ENCODE peak calls at places on chromosomes 16 and 17, in nine cellular contexts. One of them, this sample, is unnamed.

GRCh38 chr17:51505450-51505849 is 245.1 kb downstream of the UTP18 start:
- DNase-seq in SK-N-SH: no peak
- DNase-seq in GM23248: no peak
- DNase-seq in H9: no peak
- DNase-seq in mesenchymal stem cell: no peak
- DNase-seq in IMR-90: no peak
- DNase-seq in DND-41: no peak
- DNase-seq in K562: no peak
- DNase-seq in mammary epithelial cell: no peak
- DNase-seq in this sample: no peak

GRCh38 chr17:54901230-54901847 is 687 bp downstream of the TOM1L1 start:
- DNase-seq in SK-N-SH: peak
- DNase-seq in GM23248: peak
- DNase-seq in H9: peak
- DNase-seq in mesenchymal stem cell: peak
- DNase-seq in IMR-90: peak
- DNase-seq in DND-41: no peak
- DNase-seq in K562: no peak
- DNase-seq in mammary epithelial cell: peak
- DNase-seq in this sample: peak

GRCh38 chr17:81822996-81823799 is 9.9 kb downstream of the MCRIP1 start:
- DNase-seq in SK-N-SH: no peak
- DNase-seq in GM23248: no peak
- DNase-seq in H9: no peak
- DNase-seq in mesenchymal stem cell: no peak
- DNase-seq in IMR-90: no peak
- DNase-seq in DND-41: no peak
- DNase-seq in K562: no peak
- DNase-seq in mammary epithelial cell: no peak
- DNase-seq in this sample: no peak

GRCh38 chr17:19327039-19327776 is 35.3 kb downstream of the B9D1 start:
- DNase-seq in SK-N-SH: no peak
- DNase-seq in GM23248: peak
- DNase-seq in H9: no peak
- DNase-seq in mesenchymal stem cell: peak
- DNase-seq in IMR-90: peak
- DNase-seq in DND-41: no peak
- DNase-seq in K562: no peak
- DNase-seq in mammary epithelial cell: peak
- DNase-seq in this sample: peak

GRCh38 chr17:42286411-42287295 is 1.6 kb upstream of the STAT5A start:
- DNase-seq in SK-N-SH: peak
- DNase-seq in GM23248: peak
- DNase-seq in H9: peak
- DNase-seq in mesenchymal stem cell: no peak
- DNase-seq in IMR-90: no peak
- DNase-seq in DND-41: no peak
- DNase-seq in K562: peak
- DNase-seq in mammary epithelial cell: no peak
- DNase-seq in this sample: no peak

GRCh38 chr16:9183682-9184353 is 92.4 kb downstream of the HAPSTR1 start:
- DNase-seq in SK-N-SH: no peak
- DNase-seq in GM23248: no peak
- DNase-seq in H9: peak
- DNase-seq in mesenchymal stem cell: no peak
- DNase-seq in IMR-90: no peak
- DNase-seq in DND-41: no peak
- DNase-seq in K562: peak
- DNase-seq in mammary epithelial cell: no peak
- DNase-seq in this sample: no peak

GRCh38 chr17:13209091-13209490 is 191.3 kb upstream of the ELAC2 start:
- DNase-seq in SK-N-SH: no peak
- DNase-seq in GM23248: peak
- DNase-seq in H9: no peak
- DNase-seq in mesenchymal stem cell: no peak
- DNase-seq in IMR-90: no peak
- DNase-seq in DND-41: no peak
- DNase-seq in K562: no peak
- DNase-seq in mammary epithelial cell: no peak
- DNase-seq in this sample: peak

GRCh38 chr17:66420961-66421371 is 118.6 kb downstream of the PRKCA start:
- DNase-seq in SK-N-SH: no peak
- DNase-seq in GM23248: peak
- DNase-seq in H9: no peak
- DNase-seq in mesenchymal stem cell: peak
- DNase-seq in IMR-90: peak
- DNase-seq in DND-41: no peak
- DNase-seq in K562: no peak
- DNase-seq in mammary epithelial cell: peak
- DNase-seq in this sample: peak

GRCh38 chr16:48393843-48394703 is 8.9 kb upstream of the SIAH1 start:
- DNase-seq in SK-N-SH: peak
- DNase-seq in GM23248: peak
- DNase-seq in H9: no peak
- DNase-seq in mesenchymal stem cell: no peak
- DNase-seq in IMR-90: peak
- DNase-seq in DND-41: no peak
- DNase-seq in K562: peak
- DNase-seq in mammary epithelial cell: peak
- DNase-seq in this sample: no peak

GRCh38 chr16:49876716-49877129 is 20.8 kb upstream of the ZNF423 start:
- DNase-seq in SK-N-SH: peak
- DNase-seq in GM23248: peak
- DNase-seq in H9: peak
- DNase-seq in mesenchymal stem cell: peak
- DNase-seq in IMR-90: no peak
- DNase-seq in DND-41: no peak
- DNase-seq in K562: peak
- DNase-seq in mammary epithelial cell: no peak
- DNase-seq in this sample: peak

GRCh38 chr16:85864965-85865364 is 34.0 kb upstream of the IRF8 start:
- DNase-seq in SK-N-SH: no peak
- DNase-seq in GM23248: no peak
- DNase-seq in H9: no peak
- DNase-seq in mesenchymal stem cell: no peak
- DNase-seq in IMR-90: no peak
- DNase-seq in DND-41: no peak
- DNase-seq in K562: no peak
- DNase-seq in mammary epithelial cell: no peak
- DNase-seq in this sample: no peak

GRCh38 chr17:33982872-33983271 is 272.2 kb upstream of the CCL2 start:
- DNase-seq in SK-N-SH: no peak
- DNase-seq in GM23248: no peak
- DNase-seq in H9: no peak
- DNase-seq in mesenchymal stem cell: no peak
- DNase-seq in IMR-90: no peak
- DNase-seq in DND-41: no peak
- DNase-seq in K562: no peak
- DNase-seq in mammary epithelial cell: no peak
- DNase-seq in this sample: no peak
- H3K27ac ChIP-seq in SK-N-SH: no peak
- H3K27ac ChIP-seq in GM23248: no peak
- H3K27ac ChIP-seq in H9: no peak
- H3K27ac ChIP-seq in mesenchymal stem cell: no peak
- H3K27ac ChIP-seq in IMR-90: no peak
- H3K27ac ChIP-seq in DND-41: no peak
- H3K27ac ChIP-seq in K562: no peak
- H3K27ac ChIP-seq in mammary epithelial cell: no peak
- H3K27ac ChIP-seq in this sample: no peak

GRCh38 chr16:81651758-81652718 is 127.1 kb upstream of the PLCG2 start:
- DNase-seq in SK-N-SH: no peak
- DNase-seq in GM23248: no peak
- DNase-seq in H9: no peak
- DNase-seq in mesenchymal stem cell: no peak
- DNase-seq in IMR-90: no peak
- DNase-seq in DND-41: no peak
- DNase-seq in K562: peak
- DNase-seq in mammary epithelial cell: no peak
- DNase-seq in this sample: no peak
- H3K9ac ChIP-seq in SK-N-SH: no peak
- H3K9ac ChIP-seq in GM23248: no peak
- H3K9ac ChIP-seq in H9: no peak
- H3K9ac ChIP-seq in mesenchymal stem cell: no peak
- H3K9ac ChIP-seq in IMR-90: no peak
- H3K9ac ChIP-seq in DND-41: no peak
- H3K9ac ChIP-seq in K562: peak
- H3K9ac ChIP-seq in mammary epithelial cell: no peak
- H3K9ac ChIP-seq in this sample: no peak

GRCh38 chr16:62882552-62883221 is 846.4 kb upstream of the CDH8 start:
- DNase-seq in SK-N-SH: no peak
- DNase-seq in GM23248: no peak
- DNase-seq in H9: no peak
- DNase-seq in mesenchymal stem cell: no peak
- DNase-seq in IMR-90: no peak
- DNase-seq in DND-41: no peak
- DNase-seq in K562: no peak
- DNase-seq in mammary epithelial cell: no peak
- DNase-seq in this sample: no peak

GRCh38 chr16:62889097-62889496 is 852.9 kb upstream of the CDH8 start:
- DNase-seq in SK-N-SH: no peak
- DNase-seq in GM23248: no peak
- DNase-seq in H9: no peak
- DNase-seq in mesenchymal stem cell: no peak
- DNase-seq in IMR-90: no peak
- DNase-seq in DND-41: no peak
- DNase-seq in K562: no peak
- DNase-seq in mammary epithelial cell: no peak
- DNase-seq in this sample: no peak

GRCh38 chr16:62883526-62883925 is 847.3 kb upstream of the CDH8 start:
- DNase-seq in SK-N-SH: no peak
- DNase-seq in GM23248: no peak
- DNase-seq in H9: no peak
- DNase-seq in mesenchymal stem cell: no peak
- DNase-seq in IMR-90: no peak
- DNase-seq in DND-41: no peak
- DNase-seq in K562: no peak
- DNase-seq in mammary epithelial cell: no peak
- DNase-seq in this sample: no peak
- H3K27ac ChIP-seq in SK-N-SH: no peak
- H3K27ac ChIP-seq in GM23248: no peak
- H3K27ac ChIP-seq in H9: no peak
- H3K27ac ChIP-seq in mesenchymal stem cell: no peak
- H3K27ac ChIP-seq in IMR-90: no peak
- H3K27ac ChIP-seq in DND-41: no peak
- H3K27ac ChIP-seq in K562: no peak
- H3K27ac ChIP-seq in mammary epithelial cell: no peak
- H3K27ac ChIP-seq in this sample: no peak

DNA sequence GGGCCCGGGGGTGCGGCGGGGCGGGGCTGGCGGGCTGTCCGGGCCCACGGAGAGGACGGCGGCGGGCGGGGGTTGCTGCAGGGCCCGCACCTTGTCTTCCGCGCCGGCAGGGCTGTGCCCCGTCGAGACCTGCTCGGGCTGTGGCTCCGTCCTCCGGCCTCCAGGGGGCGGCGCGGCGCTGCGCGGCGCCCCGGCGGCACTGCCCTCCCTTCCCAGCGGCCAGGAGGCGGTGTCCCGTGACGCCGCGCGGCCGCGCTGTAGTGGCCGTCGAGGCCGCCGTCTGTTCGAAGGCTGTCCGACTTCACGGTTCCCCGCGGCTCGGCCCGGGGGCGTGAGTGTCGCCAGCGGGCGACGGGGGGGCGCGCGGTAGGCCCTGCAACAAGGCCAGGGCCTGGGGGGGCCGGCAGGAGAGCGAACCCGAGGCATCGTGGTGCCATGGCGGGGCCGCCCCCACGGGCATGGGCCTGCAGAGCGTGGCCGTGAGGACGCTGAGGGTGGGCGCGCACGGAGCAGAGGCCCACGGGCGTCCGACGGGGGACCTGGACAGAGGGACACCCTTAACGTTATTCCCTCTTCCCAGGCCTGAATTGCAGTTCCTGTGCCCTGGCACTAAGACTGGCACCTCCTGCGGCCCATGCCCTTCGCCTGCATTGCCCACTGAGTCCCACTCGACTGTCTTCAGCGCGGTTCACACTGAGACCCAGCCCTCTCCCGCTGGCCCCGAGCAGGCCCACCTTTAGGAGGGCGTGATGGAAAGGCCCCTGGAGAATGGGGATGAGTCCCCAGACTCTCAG is at the start of gene PLEKHG4:
- DNase-seq in SK-N-SH: peak
- DNase-seq in GM23248: peak
- DNase-seq in H9: peak
- DNase-seq in mesenchymal stem cell: peak
- DNase-seq in IMR-90: peak
- DNase-seq in DND-41: no peak
- DNase-seq in K562: peak
- DNase-seq in mammary epithelial cell: peak
- DNase-seq in this sample: peak
- H3K9ac ChIP-seq in SK-N-SH: peak
- H3K9ac ChIP-seq in GM23248: peak
- H3K9ac ChIP-seq in H9: no peak
- H3K9ac ChIP-seq in mesenchymal stem cell: peak
- H3K9ac ChIP-seq in IMR-90: peak
- H3K9ac ChIP-seq in DND-41: no peak
- H3K9ac ChIP-seq in K562: peak
- H3K9ac ChIP-seq in mammary epithelial cell: no peak
- H3K9ac ChIP-seq in this sample: peak

GRCh38 chr17:17204635-17205231 is 1.4 kb downstream of the PLD6 start:
- DNase-seq in SK-N-SH: no peak
- DNase-seq in GM23248: no peak
- DNase-seq in H9: no peak
- DNase-seq in mesenchymal stem cell: no peak
- DNase-seq in IMR-90: no peak
- DNase-seq in DND-41: no peak
- DNase-seq in K562: peak
- DNase-seq in mammary epithelial cell: no peak
- DNase-seq in this sample: no peak
- H3K27ac ChIP-seq in SK-N-SH: no peak
- H3K27ac ChIP-seq in GM23248: no peak
- H3K27ac ChIP-seq in H9: no peak
- H3K27ac ChIP-seq in mesenchymal stem cell: no peak
- H3K27ac ChIP-seq in IMR-90: no peak
- H3K27ac ChIP-seq in DND-41: no peak
- H3K27ac ChIP-seq in K562: peak
- H3K27ac ChIP-seq in mammary epithelial cell: no peak
- H3K27ac ChIP-seq in this sample: no peak

DNA sequence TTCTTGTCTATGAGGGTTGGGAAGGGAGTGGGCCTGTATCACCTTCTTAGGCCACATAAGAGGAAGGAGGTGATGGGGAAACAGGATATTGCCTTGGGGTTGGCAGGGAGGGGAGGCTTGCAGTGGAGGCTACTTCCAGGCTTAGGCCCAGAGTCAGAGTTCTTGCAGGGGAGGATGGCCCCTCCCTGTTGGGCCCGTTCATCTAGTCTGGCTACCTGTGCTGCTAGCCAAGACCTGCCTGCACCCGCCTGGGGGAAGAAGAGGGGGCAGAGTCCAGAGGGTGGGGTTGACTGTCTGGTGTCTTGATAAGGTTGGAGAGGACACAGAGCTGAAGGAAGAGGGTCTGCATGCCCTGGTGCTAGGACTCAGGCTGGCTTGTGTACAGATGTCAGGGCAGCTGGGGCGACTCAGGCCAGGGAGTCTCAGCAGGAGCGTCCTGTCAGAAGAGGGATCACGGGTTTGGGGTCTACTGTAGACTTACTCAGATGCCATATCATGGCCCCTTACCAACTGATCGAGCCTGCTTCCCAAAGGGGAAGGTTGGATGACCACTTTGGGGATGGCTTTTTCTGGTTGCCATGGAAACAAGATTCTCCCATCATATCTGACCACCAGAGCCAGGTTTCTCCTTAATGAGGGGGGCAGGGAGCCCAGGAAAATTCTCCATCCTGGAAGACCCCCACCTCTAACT is 5.3 kb downstream of the KDM6B start:
- DNase-seq in SK-N-SH: no peak
- DNase-seq in GM23248: no peak
- DNase-seq in H9: no peak
- DNase-seq in mesenchymal stem cell: peak
- DNase-seq in IMR-90: no peak
- DNase-seq in DND-41: no peak
- DNase-seq in K562: peak
- DNase-seq in mammary epithelial cell: no peak
- DNase-seq in this sample: no peak
- H3K9ac ChIP-seq in SK-N-SH: no peak
- H3K9ac ChIP-seq in GM23248: peak
- H3K9ac ChIP-seq in H9: no peak
- H3K9ac ChIP-seq in mesenchymal stem cell: peak
- H3K9ac ChIP-seq in IMR-90: peak
- H3K9ac ChIP-seq in DND-41: no peak
- H3K9ac ChIP-seq in K562: peak
- H3K9ac ChIP-seq in mammary epithelial cell: no peak
- H3K9ac ChIP-seq in this sample: no peak